ENCODE peak calls at places on chromosomes 1 and 21, in six cellular contexts. E, L, B, G, U and V are unnamed samples.

GRCh38 chr1:147603986-147604385 is 62.7 kb downstream of the BCL9 start:
- DNase-seq in E (no peak), L (no peak), B (no peak), G (no peak), U (no peak), V (no peak)

GRCh38 chr1:14897997-14898645 is 255.4 kb upstream of the TMEM51 start:
- DNase-seq in E (no peak), L (no peak), B (no peak), G (no peak), U (no peak), V (no peak)

GRCh38 chr1:167057297-167057688 is 32.9 kb downstream of the GPA33 start:
- DNase-seq in E (peak), L (peak), B (peak), G (peak), U (peak), V (no peak)

GRCh38 chr1:228101994-228102790 is 933 bp downstream of the C1orf35 start:
- DNase-seq in E (no peak), L (no peak), B (peak), G (no peak), U (peak), V (no peak)

GRCh38 chr1:228148196-228148861 is 1.4 kb upstream of the GJC2 start:
- DNase-seq in E (peak), L (peak), B (no peak), G (no peak), U (no peak), V (no peak)

GRCh38 chr1:47459263-47459788 is 21.5 kb downstream of the FOXD2 start:
- DNase-seq in E (no peak), L (no peak), B (no peak), G (no peak), U (no peak), V (no peak)

GRCh38 chr1:224620105-224620504 is 4.0 kb downstream of the CNIH3 start:
- DNase-seq in E (no peak), L (no peak), B (no peak), G (no peak), U (no peak), V (no peak)

GRCh38 chr1:117826551-117827078 is 102.8 kb downstream of the GDAP2 start:
- DNase-seq in E (no peak), L (peak), B (peak), G (no peak), U (no peak), V (no peak)

GRCh38 chr1:156465747-156466365 is 34.7 kb downstream of the MEF2D start:
- DNase-seq in E (no peak), L (peak), B (no peak), G (no peak), U (no peak), V (no peak)

DNA sequence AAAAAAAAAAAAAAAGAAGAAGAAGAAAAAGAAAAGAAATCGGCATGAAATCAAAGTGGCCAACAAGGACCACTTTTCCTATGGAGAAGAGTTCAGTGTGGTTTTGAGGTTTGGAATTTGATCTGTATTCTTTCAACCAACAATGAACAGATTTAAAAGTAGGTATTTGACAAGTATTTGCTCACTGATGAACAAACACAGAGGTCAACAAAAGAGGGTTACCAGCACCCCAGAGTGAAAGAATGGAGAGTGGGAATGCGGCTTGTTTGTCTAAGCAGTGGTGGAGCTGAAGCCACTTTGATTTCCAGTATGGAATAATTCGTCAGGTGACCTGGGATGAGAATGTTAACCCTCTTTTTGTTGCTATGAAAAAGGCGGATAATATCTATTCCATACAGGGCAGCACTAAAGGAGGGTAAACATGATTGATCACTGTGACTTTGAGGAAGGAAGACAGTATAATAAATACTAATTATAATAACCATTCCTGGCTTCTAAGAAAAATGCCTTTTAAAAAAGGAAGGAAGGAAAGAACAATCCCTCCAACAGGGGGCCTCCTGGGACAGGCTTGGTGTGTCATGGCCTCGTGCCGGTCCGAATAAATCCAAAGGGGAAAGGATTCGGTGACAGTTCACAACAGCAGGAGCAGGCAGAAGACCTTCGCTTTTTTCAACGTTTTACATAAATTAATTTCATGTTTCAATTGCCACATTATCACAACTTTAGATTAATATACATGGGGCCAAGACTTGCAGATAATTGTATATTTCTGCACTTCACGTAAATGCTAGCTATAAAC is 37.2 kb upstream of the SIM2 start:
- DNase-seq in E (no peak), L (peak), B (peak), G (no peak), U (peak), V (no peak)
- TF ChIP-seq CTCF in E (peak), L (peak), B (peak), G (peak), U (peak), V (no peak)

GRCh38 chr1:245779797-245780529 is 625.2 kb downstream of the KIF26B start:
- DNase-seq in E (no peak), L (no peak), B (no peak), G (no peak), U (no peak), V (no peak)
- TF ChIP-seq CTCF in E (no peak), L (peak), B (no peak), G (no peak), U (no peak), V (no peak)

DNA sequence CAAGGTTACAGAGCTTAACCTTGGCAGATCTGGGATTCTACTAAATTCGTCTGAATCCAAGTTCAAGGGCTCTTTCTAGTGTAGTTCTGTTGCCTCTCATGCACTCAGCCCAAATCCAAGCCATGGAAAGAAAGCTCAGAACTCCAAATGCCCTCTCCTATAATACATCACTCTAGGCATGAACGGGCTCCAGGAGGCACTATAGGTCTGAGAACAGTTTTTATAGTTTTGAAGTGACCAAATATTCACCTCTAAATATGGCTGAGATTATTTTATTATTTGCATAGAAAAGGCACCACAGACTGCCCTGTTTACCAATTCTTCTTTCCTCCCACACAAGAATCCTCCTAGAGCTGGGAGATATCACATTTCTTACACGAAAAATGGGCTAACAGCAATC is 327.9 kb upstream of the BEND5 start:
- DNase-seq in E (no peak), L (no peak), B (no peak), G (no peak), U (no peak), V (no peak)
- TF ChIP-seq CTCF in E (no peak), L (no peak), B (no peak), G (peak), U (no peak), V (no peak)

GRCh38 chr21:31755027-31755426 is 23.1 kb upstream of the SCAF4 start:
- DNase-seq in E (no peak), L (no peak), B (no peak), G (no peak), U (no peak), V (no peak)
- TF ChIP-seq CTCF in E (no peak), L (no peak), B (no peak), G (no peak), U (no peak), V (no peak)

DNA sequence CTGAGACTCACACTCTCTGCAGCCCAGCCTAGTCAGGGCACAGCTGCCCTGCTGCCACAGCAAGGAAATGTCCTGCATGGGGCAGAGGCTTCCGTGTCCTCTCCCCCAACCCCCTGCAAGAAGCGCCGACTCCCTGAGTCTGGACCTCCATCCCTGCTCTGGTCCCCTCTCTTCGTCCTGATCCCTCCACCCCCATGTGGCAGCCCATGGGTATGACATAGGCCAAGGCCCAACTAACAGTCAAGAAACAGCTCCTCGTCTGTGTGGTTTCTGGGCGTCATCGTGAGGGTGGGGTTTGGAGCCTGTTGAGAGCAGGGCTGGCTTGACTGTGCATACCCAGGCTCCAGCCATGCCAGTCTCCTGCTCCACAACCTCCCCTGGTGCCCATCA is 19.5 kb downstream of the FAAH start:
- DNase-seq in E (no peak), L (no peak), B (peak), G (no peak), U (peak), V (no peak)
- TF ChIP-seq CTCF in E (peak), L (peak), B (no peak), G (no peak), U (peak), V (no peak)

GRCh38 chr1:115090547-115090946 is 1.2 kb upstream of the TSPAN2 start:
- DNase-seq in E (no peak), L (no peak), B (no peak), G (no peak), U (peak), V (peak)

GRCh38 chr1:115090956-115091355 is 1.7 kb upstream of the TSPAN2 start:
- DNase-seq in E (no peak), L (no peak), B (no peak), G (no peak), U (no peak), V (no peak)

GRCh38 chr1:115088115-115088794 is 1.0 kb downstream of the TSPAN2 start:
- DNase-seq in E (no peak), L (no peak), B (no peak), G (no peak), U (no peak), V (no peak)

GRCh38 chr1:115088871-115089442 is 346 bp downstream of the TSPAN2 start:
- DNase-seq in E (no peak), L (no peak), B (no peak), G (no peak), U (no peak), V (no peak)

DNA sequence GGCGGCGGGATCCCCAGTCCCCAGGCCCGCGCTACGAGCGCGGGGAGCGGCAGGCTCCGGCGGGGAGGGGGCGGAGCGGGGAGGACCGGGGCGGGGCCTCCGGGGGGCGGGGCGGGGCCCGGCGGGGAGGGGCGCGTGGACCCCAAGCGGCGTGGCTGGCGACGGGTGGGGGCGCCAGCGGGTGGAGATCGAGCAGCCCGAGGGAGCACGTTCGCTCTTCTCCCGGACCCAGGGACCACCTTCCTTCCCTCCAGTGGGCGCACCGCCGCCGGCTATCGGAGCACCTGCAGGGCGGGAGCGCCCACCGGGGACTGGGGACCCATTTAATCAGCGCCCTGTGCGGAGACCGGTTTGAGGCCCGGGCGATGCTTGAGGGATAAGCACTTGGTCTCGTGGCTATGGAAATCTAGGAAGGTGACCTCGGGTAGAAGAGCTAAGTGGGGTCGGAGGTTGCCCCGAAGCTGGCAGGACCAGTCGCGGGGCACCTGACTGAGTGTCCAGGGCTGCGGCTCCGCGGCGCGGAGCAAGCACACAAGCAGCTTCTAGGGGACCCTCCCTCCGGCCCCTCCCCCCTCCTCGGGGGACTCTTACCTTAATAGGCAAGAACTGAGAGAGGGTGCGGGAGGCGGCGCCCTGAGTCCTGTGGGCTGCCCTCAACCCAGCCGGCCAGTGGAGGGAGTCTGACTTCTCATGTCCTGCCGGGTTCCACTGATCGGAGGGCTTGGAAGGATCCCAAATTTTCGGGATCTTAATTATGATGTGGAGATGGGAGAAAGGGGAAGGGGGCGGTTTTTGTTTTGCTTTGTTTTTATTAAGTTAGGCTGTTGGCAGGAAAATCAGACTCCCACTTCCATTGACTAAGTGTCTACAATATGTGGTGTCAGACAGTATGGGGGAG is at the start of gene TSPAN2:
- DNase-seq in E (no peak), L (no peak), B (peak), G (peak), U (peak), V (peak)
- TF ChIP-seq CTCF in E (no peak), L (peak), B (no peak), G (peak), U (peak), V (peak)